ENCODE peak calls at places on chromosomes 12 and 14, in four cellular contexts. One of them, this sample, is unnamed.

GRCh38 chr14:79383031-79383430 is 828.3 kb downstream of the DIO2 start:
- DNase-seq in endothelial cell of umbilical vein: no peak
- DNase-seq in GM12878: no peak
- DNase-seq in K562: no peak
- DNase-seq in this sample: no peak

GRCh38 chr12:53200458-53201169 is 6.4 kb downstream of the ITGB7 start:
- DNase-seq in endothelial cell of umbilical vein: no peak
- DNase-seq in GM12878: peak
- DNase-seq in K562: no peak
- DNase-seq in this sample: no peak

GRCh38 chr12:67968316-67968715 is 20.9 kb upstream of the IFNG-AS1 start:
- DNase-seq in endothelial cell of umbilical vein: no peak
- DNase-seq in GM12878: no peak
- DNase-seq in K562: no peak
- DNase-seq in this sample: no peak

GRCh38 chr12:16389594-16389993 is 42.1 kb downstream of the MGST1 start:
- DNase-seq in endothelial cell of umbilical vein: no peak
- DNase-seq in GM12878: no peak
- DNase-seq in K562: no peak
- DNase-seq in this sample: peak

GRCh38 chr14:77133718-77134338 is 7.8 kb downstream of the ZDHHC22 start:
- DNase-seq in endothelial cell of umbilical vein: peak
- DNase-seq in GM12878: no peak
- DNase-seq in K562: peak
- DNase-seq in this sample: peak

GRCh38 chr12:114812858-114813761 is 129.1 kb upstream of the TBX3 start:
- DNase-seq in endothelial cell of umbilical vein: no peak
- DNase-seq in GM12878: no peak
- DNase-seq in K562: no peak
- DNase-seq in this sample: peak

GRCh38 chr12:129750426-129750825 is 153.4 kb downstream of the TMEM132D start:
- DNase-seq in endothelial cell of umbilical vein: no peak
- DNase-seq in GM12878: no peak
- DNase-seq in K562: no peak
- DNase-seq in this sample: no peak

GRCh38 chr14:61642246-61642982 is 52.9 kb upstream of the HIF1A start:
- DNase-seq in endothelial cell of umbilical vein: no peak
- DNase-seq in GM12878: no peak
- DNase-seq in K562: no peak
- DNase-seq in this sample: peak

GRCh38 chr14:59918824-59919581 is 941 bp upstream of the LRRC9 start:
- DNase-seq in endothelial cell of umbilical vein: peak
- DNase-seq in GM12878: no peak
- DNase-seq in K562: peak
- DNase-seq in this sample: peak

GRCh38 chr12:58923781-58924180 is 3.5 kb upstream of the LRIG3 start:
- DNase-seq in endothelial cell of umbilical vein: no peak
- DNase-seq in GM12878: no peak
- DNase-seq in K562: no peak
- DNase-seq in this sample: no peak

GRCh38 chr12:21697829-21698630 is 40.4 kb upstream of the LDHB start:
- DNase-seq in endothelial cell of umbilical vein: peak
- DNase-seq in GM12878: no peak
- DNase-seq in K562: peak
- DNase-seq in this sample: peak

GRCh38 chr12:132602578-132603239 is 7.7 kb downstream of the LRCOL1 start:
- DNase-seq in endothelial cell of umbilical vein: peak
- DNase-seq in GM12878: no peak
- DNase-seq in K562: no peak
- DNase-seq in this sample: no peak

GRCh38 chr14:26204954-26205479 is 392.8 kb downstream of the NOVA1 start:
- DNase-seq in endothelial cell of umbilical vein: peak
- DNase-seq in GM12878: no peak
- DNase-seq in K562: no peak
- DNase-seq in this sample: no peak

GRCh38 chr14:35687335-35687939 is 121.7 kb downstream of the RALGAPA1 start:
- DNase-seq in endothelial cell of umbilical vein: peak
- DNase-seq in GM12878: peak
- DNase-seq in K562: peak
- DNase-seq in this sample: peak

GRCh38 chr12:52506858-52507715 is 13.1 kb downstream of the KRT5 start:
- DNase-seq in endothelial cell of umbilical vein: peak
- DNase-seq in GM12878: no peak
- DNase-seq in K562: no peak
- DNase-seq in this sample: peak

GRCh38 chr12:113056631-113057488 is at the start of gene DTX1:
- DNase-seq in endothelial cell of umbilical vein: no peak
- DNase-seq in GM12878: no peak
- DNase-seq in K562: no peak
- DNase-seq in this sample: no peak

GRCh38 chr12:76010732-76011458 is 20.7 kb downstream of the PHLDA1 start:
- DNase-seq in endothelial cell of umbilical vein: no peak
- DNase-seq in GM12878: no peak
- DNase-seq in K562: no peak
- DNase-seq in this sample: peak

GRCh38 chr12:51923506-51924365 is 16.4 kb downstream of the ACVRL1 start:
- DNase-seq in endothelial cell of umbilical vein: peak
- DNase-seq in GM12878: no peak
- DNase-seq in K562: peak
- DNase-seq in this sample: no peak

GRCh38 chr14:99326041-99326710 is 54.2 kb upstream of the BCL11B start:
- DNase-seq in endothelial cell of umbilical vein: no peak
- DNase-seq in GM12878: no peak
- DNase-seq in K562: no peak
- DNase-seq in this sample: no peak

GRCh38 chr14:100025111-100025510 is 40.1 kb upstream of the EVL start:
- DNase-seq in endothelial cell of umbilical vein: peak
- DNase-seq in GM12878: no peak
- DNase-seq in K562: peak
- DNase-seq in this sample: peak

GRCh38 chr12:103495783-103496456 is at the start of gene C12orf42:
- DNase-seq in endothelial cell of umbilical vein: peak
- DNase-seq in GM12878: peak
- DNase-seq in K562: no peak
- DNase-seq in this sample: no peak

GRCh38 chr12:46661161-46661845 is 164.5 kb downstream of the SLC38A4 start:
- DNase-seq in endothelial cell of umbilical vein: peak
- DNase-seq in GM12878: peak
- DNase-seq in K562: no peak
- DNase-seq in this sample: peak

GRCh38 chr14:33986804-33987203 is 35.9 kb upstream of the EGLN3 start:
- DNase-seq in endothelial cell of umbilical vein: peak
- DNase-seq in GM12878: no peak
- DNase-seq in K562: no peak
- DNase-seq in this sample: peak

GRCh38 chr12:12835378-12836145 is 22.4 kb downstream of the DDX47 start:
- DNase-seq in endothelial cell of umbilical vein: no peak
- DNase-seq in GM12878: no peak
- DNase-seq in K562: peak
- DNase-seq in this sample: peak

GRCh38 chr14:79186523-79186922 is 1016.4 kb downstream of the NRXN3 start:
- DNase-seq in endothelial cell of umbilical vein: peak
- DNase-seq in GM12878: no peak
- DNase-seq in K562: no peak
- DNase-seq in this sample: peak

GRCh38 chr14:30607156-30607780 is 14.9 kb upstream of the SCFD1 start:
- DNase-seq in endothelial cell of umbilical vein: no peak
- DNase-seq in GM12878: no peak
- DNase-seq in K562: no peak
- DNase-seq in this sample: peak

GRCh38 chr14:20697273-20698017 is 8.9 kb downstream of the ANG start:
- DNase-seq in endothelial cell of umbilical vein: peak
- DNase-seq in GM12878: no peak
- DNase-seq in K562: peak
- DNase-seq in this sample: peak

GRCh38 chr14:72892103-72892878 is 1.6 kb downstream of the DPF3 start:
- DNase-seq in endothelial cell of umbilical vein: peak
- DNase-seq in GM12878: no peak
- DNase-seq in K562: no peak
- DNase-seq in this sample: peak

GRCh38 chr12:113068312-113068935 is 11.9 kb downstream of the DTX1 start:
- DNase-seq in endothelial cell of umbilical vein: no peak
- DNase-seq in GM12878: no peak
- DNase-seq in K562: no peak
- DNase-seq in this sample: no peak

GRCh38 chr14:101068293-101068957 is 164.9 kb upstream of the RTL1 start:
- DNase-seq in endothelial cell of umbilical vein: no peak
- DNase-seq in GM12878: no peak
- DNase-seq in K562: no peak
- DNase-seq in this sample: no peak

GRCh38 chr12:58877243-58877743 is 43.0 kb downstream of the LRIG3 start:
- DNase-seq in endothelial cell of umbilical vein: no peak
- DNase-seq in GM12878: no peak
- DNase-seq in K562: no peak
- DNase-seq in this sample: peak

GRCh38 chr12:90794212-90794611 is 160.8 kb downstream of the CCER1 start:
- DNase-seq in endothelial cell of umbilical vein: no peak
- DNase-seq in GM12878: no peak
- DNase-seq in K562: no peak
- DNase-seq in this sample: no peak

GRCh38 chr14:77260631-77261030 is 10.4 kb downstream of the NGB start:
- DNase-seq in endothelial cell of umbilical vein: no peak
- DNase-seq in GM12878: no peak
- DNase-seq in K562: no peak
- DNase-seq in this sample: no peak

GRCh38 chr12:44317651-44318126 is 481.8 kb downstream of the TMEM117 start:
- DNase-seq in endothelial cell of umbilical vein: peak
- DNase-seq in GM12878: no peak
- DNase-seq in K562: no peak
- DNase-seq in this sample: peak

GRCh38 chr12:31655208-31655607 is 4.3 kb upstream of the ETFBKMT start:
- DNase-seq in endothelial cell of umbilical vein: no peak
- DNase-seq in GM12878: no peak
- DNase-seq in K562: no peak
- DNase-seq in this sample: no peak

GRCh38 chr14:61222388-61222787 is 58.8 kb downstream of the TMEM30B start:
- DNase-seq in endothelial cell of umbilical vein: no peak
- DNase-seq in GM12878: no peak
- DNase-seq in K562: no peak
- DNase-seq in this sample: no peak

DNA sequence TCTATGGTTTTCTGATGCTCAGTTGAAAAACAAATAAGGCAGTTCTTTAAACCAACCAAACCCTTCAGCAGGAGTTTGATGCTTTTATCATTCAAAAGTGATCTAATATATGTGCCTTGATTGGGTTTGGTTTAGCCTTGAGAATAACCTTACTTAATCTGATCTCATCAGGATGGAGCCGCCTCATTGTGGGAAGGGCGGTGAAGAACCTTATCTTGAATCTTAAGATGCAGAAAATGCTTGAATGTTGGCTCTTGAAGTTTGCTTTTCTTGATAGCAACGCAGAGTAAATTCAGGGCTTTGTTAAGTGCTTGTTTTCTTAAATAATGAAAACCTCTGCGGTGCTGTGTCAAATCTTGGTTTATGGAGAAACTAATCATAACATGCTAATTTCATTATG is 138.2 kb downstream of the MON2 start:
- DNase-seq in endothelial cell of umbilical vein: peak
- DNase-seq in GM12878: no peak
- DNase-seq in K562: peak
- DNase-seq in this sample: peak
- TF ChIP-seq FOS in endothelial cell of umbilical vein: no peak
- TF ChIP-seq FOS in GM12878: no peak
- TF ChIP-seq FOS in K562: no peak
- TF ChIP-seq FOS in this sample: no peak

DNA sequence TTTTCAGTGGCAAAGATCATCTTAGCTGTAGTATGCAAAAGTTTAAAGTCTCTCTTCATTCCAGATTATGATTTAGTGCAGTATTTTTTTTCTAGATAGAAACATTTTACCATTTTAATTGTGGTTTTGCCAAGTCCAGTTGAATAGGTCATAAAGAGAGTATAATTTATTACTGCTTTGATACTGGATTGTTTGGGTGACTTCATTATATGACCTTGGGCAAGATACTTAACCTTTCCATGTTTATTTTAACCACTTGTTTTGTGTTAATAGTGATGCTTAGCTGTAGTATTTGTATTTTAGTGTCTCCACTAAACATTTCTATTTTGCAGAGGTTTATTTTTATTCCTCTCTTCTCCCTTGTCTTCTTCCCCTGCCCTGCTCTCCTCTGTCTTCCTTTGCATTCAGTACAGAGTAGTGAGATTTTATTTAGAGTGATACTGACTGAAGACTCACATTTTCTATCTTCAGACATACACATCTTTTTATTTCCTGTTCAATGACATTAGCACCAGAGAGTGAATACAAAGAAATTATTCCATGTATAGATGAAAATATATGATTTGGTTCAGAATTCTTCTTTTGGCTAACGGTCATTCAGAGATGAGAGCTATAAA is 215.2 kb downstream of the ERC1 start:
- DNase-seq in endothelial cell of umbilical vein: peak
- DNase-seq in GM12878: no peak
- DNase-seq in K562: no peak
- DNase-seq in this sample: no peak
- H2AFZ ChIP-seq in endothelial cell of umbilical vein: no peak
- H2AFZ ChIP-seq in GM12878: no peak
- H2AFZ ChIP-seq in K562: no peak
- H2AFZ ChIP-seq in this sample: no peak

GRCh38 chr14:48726080-48726642 is 860.0 kb downstream of the RPS29 start:
- DNase-seq in endothelial cell of umbilical vein: no peak
- DNase-seq in GM12878: no peak
- DNase-seq in K562: no peak
- DNase-seq in this sample: peak
- TF ChIP-seq FOS in endothelial cell of umbilical vein: no peak
- TF ChIP-seq FOS in GM12878: no peak
- TF ChIP-seq FOS in K562: no peak
- TF ChIP-seq FOS in this sample: no peak

GRCh38 chr12:4584281-4584680 is 22.3 kb downstream of the DYRK4 start:
- DNase-seq in endothelial cell of umbilical vein: no peak
- DNase-seq in GM12878: no peak
- DNase-seq in K562: no peak
- DNase-seq in this sample: no peak

GRCh38 chr12:4584896-4585295 is 22.9 kb downstream of the DYRK4 start:
- DNase-seq in endothelial cell of umbilical vein: no peak
- DNase-seq in GM12878: no peak
- DNase-seq in K562: no peak
- DNase-seq in this sample: no peak

GRCh38 chr12:4579305-4580097 is 17.5 kb downstream of the DYRK4 start:
- DNase-seq in endothelial cell of umbilical vein: peak
- DNase-seq in GM12878: no peak
- DNase-seq in K562: peak
- DNase-seq in this sample: peak

DNA sequence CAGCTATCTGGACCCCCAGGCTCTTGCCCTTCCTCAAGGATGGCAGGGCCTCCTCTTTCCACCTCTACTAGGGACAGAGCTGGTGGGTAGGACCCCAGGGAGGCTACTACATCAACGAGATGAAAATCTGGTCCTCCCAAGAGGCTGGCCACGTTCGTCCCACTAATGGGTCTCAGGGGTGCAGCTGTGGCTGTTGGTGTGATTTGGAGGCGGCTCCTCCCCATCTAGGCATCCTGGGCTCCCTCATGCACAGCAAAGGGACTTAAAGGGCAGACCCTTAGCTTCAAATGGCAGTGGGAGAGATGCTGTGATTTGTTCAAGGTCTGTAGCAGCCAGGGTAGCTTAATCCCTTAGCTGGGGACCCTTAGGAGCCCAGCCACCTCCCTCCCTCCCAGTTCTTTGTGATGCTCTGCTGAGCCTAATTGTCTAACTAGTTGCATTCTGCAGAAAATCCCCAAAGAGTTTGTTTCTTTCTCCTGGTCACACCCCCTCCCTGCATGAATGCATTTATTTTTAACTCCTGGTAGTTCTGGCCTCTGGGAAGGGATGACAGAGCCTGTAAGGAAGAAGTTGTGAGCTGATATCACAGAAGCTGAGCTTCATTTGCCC is 18.3 kb downstream of the DYRK4 start:
- DNase-seq in endothelial cell of umbilical vein: no peak
- DNase-seq in GM12878: no peak
- DNase-seq in K562: no peak
- DNase-seq in this sample: no peak
- H2AFZ ChIP-seq in endothelial cell of umbilical vein: no peak
- H2AFZ ChIP-seq in GM12878: no peak
- H2AFZ ChIP-seq in K562: no peak
- H2AFZ ChIP-seq in this sample: no peak

This sample was measured in IMR-90.